ENCODE peak calls at places on chromosomes 12 and 14, in four cellular contexts. Q is GM12878, D is IMR-90, O is K562. A is an unnamed sample.

GRCh38 chr12:46460682-46461215 is 88.2 kb upstream of the SLC38A2 start:
- DNase-seq in Q (no peak), D (no peak), O (no peak), A (no peak)

GRCh38 chr14:103607822-103608221 is 21.2 kb upstream of the KLC1 start:
- DNase-seq in Q (no peak), D (no peak), O (no peak), A (peak)

GRCh38 chr12:54132979-54133378 is 55.8 kb downstream of the SMUG1 start:
- DNase-seq in Q (no peak), D (no peak), O (no peak), A (no peak)

GRCh38 chr14:57352771-57353170 is 37.6 kb upstream of the NAA30 start:
- DNase-seq in Q (no peak), D (no peak), O (no peak), A (no peak)

GRCh38 chr14:57480044-57480443 is 13.6 kb downstream of the CCDC198 start:
- DNase-seq in Q (no peak), D (no peak), O (no peak), A (no peak)

GRCh38 chr12:17642340-17642650 is 447.7 kb downstream of the RERGL start:
- DNase-seq in Q (no peak), D (no peak), O (no peak), A (no peak)

GRCh38 chr14:95156153-95156764 is 1.1 kb downstream of the DICER1 start:
- DNase-seq in Q (no peak), D (peak), O (peak), A (peak)

GRCh38 chr14:70045715-70046535 is 142.8 kb downstream of the SLC8A3 start:
- DNase-seq in Q (no peak), D (peak), O (peak), A (peak)

GRCh38 chr14:76236172-76237130 is 84.7 kb downstream of the GPATCH2L start:
- DNase-seq in Q (peak), D (peak), O (no peak), A (no peak)

GRCh38 chr12:9149372-9149771 is 33.7 kb upstream of the A2M start:
- DNase-seq in Q (no peak), D (no peak), O (peak), A (no peak)

GRCh38 chr14:22147716-22148115 is 441.3 kb downstream of the DAD1 start:
- DNase-seq in Q (no peak), D (no peak), O (no peak), A (no peak)

GRCh38 chr14:40697221-40697620 is 909.5 kb upstream of the LRFN5 start:
- DNase-seq in Q (no peak), D (no peak), O (no peak), A (no peak)

GRCh38 chr12:12804432-12804886 is 8.7 kb upstream of the DDX47 start:
- DNase-seq in Q (no peak), D (peak), O (no peak), A (peak)

GRCh38 chr14:51776102-51776894 is 84.1 kb upstream of the GNG2 start:
- DNase-seq in Q (no peak), D (peak), O (peak), A (peak)

GRCh38 chr12:64912501-64912900 is 88.1 kb downstream of the TBC1D30 start:
- DNase-seq in Q (no peak), D (peak), O (no peak), A (no peak)

GRCh38 chr14:75098682-75099081 is 28.2 kb downstream of the NEK9 start:
- DNase-seq in Q (no peak), D (no peak), O (no peak), A (no peak)

DNA sequence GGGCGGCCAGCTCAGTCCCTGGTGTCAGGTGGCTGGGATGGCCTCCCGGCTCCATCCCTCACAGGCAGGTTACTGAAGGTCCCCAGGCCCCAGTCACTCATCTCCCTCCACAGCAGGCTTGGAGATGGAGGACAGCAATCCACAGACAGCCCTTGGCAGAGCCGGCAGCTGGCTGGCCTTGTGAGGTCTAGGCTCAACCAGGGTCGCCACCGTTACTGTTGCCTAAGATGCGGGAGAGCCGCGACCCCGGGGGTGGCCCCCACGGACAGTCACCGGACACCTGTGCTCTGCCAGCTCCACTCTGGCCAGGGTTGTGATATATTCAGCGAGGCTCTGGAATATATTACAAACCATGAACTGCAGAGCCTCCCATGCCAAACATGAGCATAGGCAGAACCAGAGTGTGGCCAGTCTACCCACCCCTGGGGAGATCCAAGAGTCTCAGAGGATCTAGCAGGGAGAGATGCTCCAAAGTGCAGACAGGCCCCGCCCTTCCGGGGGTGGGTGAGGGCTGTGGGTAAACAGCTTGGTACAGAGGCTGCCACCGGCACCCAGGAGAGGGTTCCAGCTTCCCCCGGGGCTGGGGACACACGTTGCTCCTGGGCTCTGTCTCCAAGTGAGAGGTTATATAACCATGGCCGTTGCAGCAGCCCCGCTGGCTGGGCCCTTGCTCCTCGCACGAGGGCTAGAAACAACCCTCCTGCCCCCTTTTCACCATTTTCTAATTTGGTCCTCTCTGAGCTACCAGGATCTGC is 55.9 kb upstream of the DIO3 start:
- DNase-seq in Q (no peak), D (no peak), O (no peak), A (no peak)
- TF ChIP-seq FOS in Q (no peak), D (no peak), O (no peak), A (no peak)

DNA sequence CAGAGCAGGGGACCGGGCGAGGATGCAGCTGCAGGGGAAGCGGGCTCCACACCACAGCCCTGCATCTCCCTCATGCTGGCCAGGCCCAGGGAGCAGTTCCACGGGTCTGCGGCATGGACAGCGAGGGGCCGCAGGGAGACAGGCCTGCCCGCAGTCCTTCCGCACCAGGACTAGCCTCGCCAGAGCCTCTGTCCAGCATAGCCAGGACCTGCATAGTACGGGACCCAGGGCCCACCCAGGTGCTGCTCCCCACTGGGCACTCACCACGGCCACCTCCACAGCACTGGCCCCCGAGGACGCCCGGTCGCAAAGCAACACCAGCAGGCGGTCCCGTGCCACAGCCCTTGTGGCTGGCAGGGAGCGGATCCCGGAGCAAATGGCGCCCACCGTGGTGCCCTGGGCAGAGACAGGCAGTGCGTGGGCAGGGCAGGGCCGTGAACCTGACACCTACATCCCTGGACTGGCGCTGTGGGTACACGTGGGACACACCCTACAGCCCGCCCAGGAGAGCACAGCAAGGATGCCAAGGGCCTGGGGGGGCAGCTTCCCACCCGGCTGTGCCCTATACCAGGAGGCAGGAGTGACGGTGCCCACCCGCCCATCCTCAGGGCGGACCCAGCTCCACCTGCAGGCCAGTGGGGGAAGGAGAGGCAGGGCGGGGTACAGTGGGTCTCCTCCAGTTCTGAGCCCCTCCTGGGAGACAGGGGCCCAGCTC is 23.8 kb downstream of the JAG2 start:
- DNase-seq in Q (no peak), D (no peak), O (no peak), A (no peak)
- TF ChIP-seq CTCF in Q (no peak), D (no peak), O (no peak), A (no peak)

GRCh38 chr14:93212432-93212831 is 5.4 kb downstream of the UBR7 start:
- DNase-seq in Q (peak), D (no peak), O (no peak), A (no peak)

GRCh38 chr14:93206793-93207467 is at the start of the genes GON7 and UBR7:
- DNase-seq in Q (peak), D (peak), O (peak), A (peak)

GRCh38 chr14:93207468-93208308 is 632 bp downstream of the UBR7 start:
- DNase-seq in Q (no peak), D (peak), O (peak), A (peak)
- TF ChIP-seq FOS in Q (no peak), D (peak), O (no peak), A (no peak)

GRCh38 chr12:57735952-57736742 is 2.4 kb downstream of the AGAP2 start:
- DNase-seq in Q (no peak), D (peak), O (peak), A (no peak)
- TF ChIP-seq CTCF in Q (no peak), D (peak), O (peak), A (no peak)

DNA sequence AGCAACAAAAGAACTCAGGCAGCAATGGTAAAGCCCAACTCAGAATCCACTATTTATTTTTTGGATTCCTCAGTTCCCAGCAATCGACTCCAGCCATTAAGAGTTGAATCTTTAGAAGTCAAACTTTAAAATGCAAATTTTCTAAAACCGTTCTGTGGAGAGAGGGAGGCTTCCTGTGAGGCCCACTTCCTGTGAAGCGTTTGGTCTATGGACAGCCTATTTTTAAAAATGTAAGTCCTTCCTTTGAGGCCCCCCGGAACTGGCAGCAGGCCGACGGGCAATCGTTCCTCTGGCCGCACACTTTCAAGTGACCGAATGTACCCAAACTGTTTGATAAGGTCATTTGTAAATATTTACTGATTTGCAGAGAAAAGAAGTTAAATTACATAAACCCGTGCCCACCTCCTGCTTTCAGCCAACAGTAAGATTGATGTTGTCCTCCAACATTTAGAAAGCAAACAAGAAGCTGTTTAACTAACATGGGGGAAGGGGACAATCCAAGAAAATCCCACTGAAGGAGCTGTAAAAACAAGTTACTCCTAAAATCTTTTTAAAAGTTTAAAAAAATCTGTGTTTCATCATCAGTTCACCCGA is 65.6 kb downstream of the FOXN3 start:
- DNase-seq in Q (peak), D (peak), O (no peak), A (peak)
- TF ChIP-seq FOS in Q (no peak), D (no peak), O (no peak), A (no peak)

GRCh38 chr14:64194404-64194803 is 99.8 kb downstream of the ESR2 start:
- DNase-seq in Q (no peak), D (no peak), O (peak), A (no peak)

GRCh38 chr14:64195194-64195593 is 99.0 kb downstream of the ESR2 start:
- DNase-seq in Q (peak), D (peak), O (no peak), A (peak)

GRCh38 chr14:64193821-64194220 is 100.3 kb downstream of the ESR2 start:
- DNase-seq in Q (no peak), D (no peak), O (no peak), A (no peak)

GRCh38 chr14:64190974-64191502 is 103.1 kb downstream of the ESR2 start:
- DNase-seq in Q (no peak), D (peak), O (no peak), A (no peak)

DNA sequence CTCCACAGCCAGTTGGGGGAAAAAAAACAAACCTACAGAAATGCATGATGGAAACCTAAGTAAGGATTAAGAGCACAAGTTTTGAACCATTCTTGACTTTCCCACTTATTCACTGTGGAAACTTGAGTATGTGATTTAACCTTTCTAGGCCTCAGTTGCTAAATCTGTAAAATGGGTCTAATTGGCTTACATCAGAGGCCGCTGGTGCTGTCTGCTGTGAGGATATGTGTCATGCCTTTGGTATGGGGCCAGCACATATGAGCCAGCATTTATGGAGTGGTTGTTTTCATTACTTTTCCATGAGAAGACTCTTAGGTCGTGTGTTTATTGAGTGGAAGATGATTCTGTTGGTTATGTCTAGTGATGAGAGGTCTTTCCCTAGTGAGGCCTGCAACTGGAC is 102.4 kb downstream of the ESR2 start:
- DNase-seq in Q (no peak), D (peak), O (no peak), A (peak)
- TF ChIP-seq CTCF in Q (no peak), D (no peak), O (no peak), A (no peak)

GRCh38 chr12:131199221-131199620 is 245.5 kb downstream of the ADGRD1 start:
- DNase-seq in Q (no peak), D (no peak), O (no peak), A (no peak)
- TF ChIP-seq FOS in Q (no peak), D (no peak), O (no peak), A (no peak)